ENCODE peak calls at places on chromosomes 3 and 15, in four cellular contexts. M is HCT116, Z is esophagus squamous epithelium, S is stomach. B is an unnamed sample.

GRCh38 chr3:147407107-147407494 is 758 bp upstream of the ZIC4 start:
- DNase-seq in M (no peak), Z (no peak), S (no peak), B (no peak)

GRCh38 chr3:4954256-4955000 is 24.8 kb upstream of the BHLHE40 start:
- DNase-seq in M (no peak), Z (no peak), S (no peak), B (no peak)

GRCh38 chr15:83871808-83872559 is 218.1 kb downstream of the ADAMTSL3 start:
- DNase-seq in M (no peak), Z (no peak), S (no peak), B (peak; percentile 25)

GRCh38 chr15:71465109-71465508 is 345.2 kb upstream of the NR2E3 start:
- DNase-seq in M (no peak), Z (no peak), S (no peak), B (no peak)

GRCh38 chr3:185927501-185928200 is 10.2 kb downstream of the TRA2B start:
- DNase-seq in M (no peak), Z (no peak), S (no peak), B (no peak)

GRCh38 chr15:39657181-39657580 is 76.3 kb downstream of the THBS1 start:
- DNase-seq in M (no peak), Z (no peak), S (no peak), B (no peak)

GRCh38 chr3:46495901-46496456 is 1.8 kb upstream of the RTP3 start:
- DNase-seq in M (no peak), Z (no peak), S (no peak), B (no peak)

GRCh38 chr3:40623567-40623966 is 98.8 kb downstream of the ZNF621 start:
- DNase-seq in M (no peak), Z (peak; percentile 2), S (no peak), B (no peak)

GRCh38 chr15:60396560-60396963 is 1.2 kb downstream of the ANXA2 start:
- DNase-seq in M (no peak), Z (no peak), S (no peak), B (no peak)

GRCh38 chr15:75214293-75215096 is 12.8 kb downstream of the C15orf39 start:
- DNase-seq in M (no peak), Z (no peak), S (no peak), B (no peak)
- TF ChIP-seq POLR2A in M (no peak), Z (no peak), S (no peak), B (no peak)

DNA sequence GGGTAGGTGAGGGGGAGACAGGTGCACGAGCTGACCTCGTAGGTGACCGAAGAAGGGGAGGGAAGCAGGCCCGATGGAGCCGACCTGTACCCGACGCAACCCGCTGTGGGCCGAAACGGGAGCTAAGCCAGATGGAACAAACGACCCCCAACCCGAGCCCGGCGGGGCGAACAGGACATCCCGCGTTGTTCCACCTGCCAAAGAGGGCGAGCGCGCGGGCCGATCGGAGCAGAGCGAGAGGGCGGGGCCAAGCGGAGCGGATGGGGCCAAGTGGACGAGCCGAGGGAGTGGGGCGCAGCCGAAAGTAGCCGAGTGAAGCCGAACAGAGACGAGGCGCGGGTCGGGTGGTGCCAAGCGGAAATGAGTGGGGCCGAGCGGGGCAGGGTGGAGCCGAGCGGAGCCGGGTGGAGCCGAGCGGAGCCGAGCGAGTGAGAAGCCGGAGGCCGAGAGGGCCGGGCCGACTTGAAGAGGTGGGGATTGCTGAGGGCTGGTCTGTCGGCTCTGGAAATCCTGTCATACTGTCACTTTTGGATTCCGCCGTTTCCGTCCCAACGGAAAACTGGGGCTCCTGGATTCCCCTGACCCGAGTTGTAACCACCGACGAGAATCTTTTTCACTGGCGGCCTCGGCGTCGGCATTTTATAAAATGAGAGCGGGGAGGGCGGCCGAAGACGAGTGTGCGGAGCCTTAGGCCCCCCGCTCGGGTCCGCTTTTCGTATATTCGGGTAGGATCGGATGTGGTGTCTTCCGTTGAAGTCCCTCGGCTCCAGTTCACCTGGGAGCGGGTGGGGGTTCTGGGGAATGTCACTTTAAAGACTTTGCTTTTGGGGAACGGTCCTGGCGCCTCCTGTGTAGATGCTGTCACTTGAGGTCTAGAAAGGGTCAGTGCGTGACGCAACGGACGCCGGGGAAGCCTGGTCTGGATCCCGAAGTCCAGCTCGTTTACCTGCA is 15.6 kb upstream of the WNT7A start:
- DNase-seq in M (peak; percentile 77), Z (peak; percentile 55), S (peak; percentile 96), B (peak; percentile 97)
- TF ChIP-seq POLR2A in M (no peak), Z (peak; percentile 87), S (no peak), B (peak; percentile 68)

GRCh38 chr3:50355829-50356552 is 3.3 kb downstream of the TMEM115 start:
- DNase-seq in M (no peak), Z (no peak), S (peak; percentile 40), B (peak; percentile 62)

GRCh38 chr3:50358355-50358926 is 880 bp downstream of the TMEM115 start:
- DNase-seq in M (no peak), Z (no peak), S (no peak), B (no peak)

GRCh38 chr3:50359760-50360110 is 414 bp upstream of the TMEM115 start:
- DNase-seq in M (no peak), Z (no peak), S (no peak), B (no peak)

GRCh38 chr3:50356553-50356952 is 2.8 kb downstream of the TMEM115 start:
- DNase-seq in M (no peak), Z (no peak), S (peak; percentile 60), B (peak; percentile 44)

DNA sequence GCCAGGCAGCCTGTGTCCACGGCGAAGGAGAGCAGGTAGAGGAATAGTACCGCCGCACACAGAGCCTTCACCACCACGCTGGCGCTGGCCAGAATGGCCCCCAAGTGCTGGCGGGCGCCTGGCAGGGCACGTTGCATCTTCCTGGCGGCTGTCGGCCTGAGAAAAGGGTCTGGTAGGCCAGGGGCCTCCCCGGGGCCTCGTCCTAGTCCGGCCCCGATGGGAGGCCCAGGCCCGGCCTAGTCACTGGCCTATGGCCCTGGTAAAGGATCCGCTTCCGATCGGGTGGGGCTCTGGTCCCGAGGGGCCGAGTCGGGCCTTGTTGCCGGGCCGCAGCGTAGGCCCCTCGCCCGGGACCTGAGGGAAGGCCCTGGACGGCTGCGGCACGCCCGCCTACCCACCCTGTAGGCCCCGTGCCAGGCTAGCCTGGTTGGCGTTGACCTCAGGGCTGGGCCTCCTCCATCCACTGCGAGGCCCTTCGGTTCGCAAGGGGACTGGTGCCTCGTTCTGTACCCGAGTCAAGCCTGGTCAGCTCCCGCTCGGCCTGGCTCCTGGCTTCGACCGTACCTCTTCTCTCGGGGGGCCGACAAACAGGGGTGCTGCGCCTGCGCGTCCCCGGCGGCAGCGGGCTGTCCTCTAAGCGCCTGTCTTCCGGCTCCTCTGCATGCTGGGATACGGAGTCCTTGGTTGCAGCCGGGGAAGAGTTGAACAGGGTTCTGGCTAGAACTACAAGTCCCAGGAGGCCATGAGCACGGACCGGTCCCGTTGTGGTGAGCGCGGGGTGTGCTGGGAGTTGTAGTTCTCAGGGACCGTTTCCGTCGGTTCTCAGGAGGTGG is at the start of gene TMEM115:
- DNase-seq in M (peak; percentile 96), Z (peak; percentile 94), S (peak; percentile 96), B (peak; percentile 95)
- TF ChIP-seq POLR2A in M (no peak), Z (peak; percentile 75), S (no peak), B (peak; percentile 74)

DNA sequence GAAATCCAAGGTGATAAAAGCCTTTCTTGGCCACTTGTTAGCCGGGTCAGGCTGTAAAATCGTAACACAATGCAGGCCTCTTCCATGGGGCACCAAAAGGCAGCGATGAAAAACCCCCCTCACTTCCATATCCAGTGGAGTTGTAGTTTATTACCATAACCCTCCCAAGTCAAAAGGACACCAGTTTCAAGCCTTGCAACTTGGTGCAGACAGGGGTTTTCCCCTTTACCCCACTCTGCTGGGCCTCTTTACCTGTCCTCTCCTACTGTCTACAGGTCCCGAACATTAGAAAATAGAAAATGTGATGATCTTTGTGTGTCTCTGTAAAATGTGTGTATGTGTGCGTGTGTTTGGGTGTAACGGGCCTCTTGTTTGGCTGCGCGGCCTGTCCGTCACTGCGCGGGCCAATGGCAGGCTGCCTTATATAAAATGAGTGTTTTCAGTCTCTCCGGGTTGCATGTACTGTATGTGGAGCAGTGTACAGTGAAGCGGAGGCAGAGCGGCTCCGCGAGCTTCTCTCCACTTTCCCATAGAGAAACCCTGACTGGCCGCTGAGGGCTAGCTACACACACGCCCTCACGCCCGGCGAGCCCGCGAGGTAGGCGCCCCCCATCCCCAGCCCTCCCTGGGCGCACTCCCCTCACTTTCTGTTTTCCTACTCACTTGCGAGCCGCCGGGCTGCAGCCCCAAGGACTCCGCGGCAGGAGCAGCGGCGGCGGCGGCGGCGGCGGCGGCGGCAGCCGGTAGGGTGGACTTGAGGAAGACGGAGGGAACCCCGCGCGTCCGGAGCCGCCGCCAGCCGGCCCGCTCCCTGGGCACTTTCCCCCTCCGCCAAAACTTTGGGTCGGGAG is at the start of gene BBX:
- DNase-seq in M (peak; percentile 93), Z (peak; percentile 59), S (peak; percentile 96), B (peak; percentile 95)
- TF ChIP-seq POLR2A in M (peak; percentile 83), Z (peak; percentile 85), S (no peak), B (peak; percentile 81)

GRCh38 chr3:15205934-15206661 is at the start of gene CAPN7:
- DNase-seq in M (peak; percentile 85), Z (no peak), S (peak; percentile 98), B (peak; percentile 97)
- TF ChIP-seq POLR2A in M (peak; percentile 74), Z (peak; percentile 87), S (no peak), B (peak; percentile 92)

GRCh38 chr15:64989331-64990167 is at the start of gene SPG21:
- DNase-seq in M (peak; percentile 77), Z (peak; percentile 49), S (peak; percentile 94), B (peak; percentile 94)
- TF ChIP-seq POLR2A in M (peak; percentile 82), Z (peak; percentile 19), S (no peak), B (peak; percentile 87)

DNA sequence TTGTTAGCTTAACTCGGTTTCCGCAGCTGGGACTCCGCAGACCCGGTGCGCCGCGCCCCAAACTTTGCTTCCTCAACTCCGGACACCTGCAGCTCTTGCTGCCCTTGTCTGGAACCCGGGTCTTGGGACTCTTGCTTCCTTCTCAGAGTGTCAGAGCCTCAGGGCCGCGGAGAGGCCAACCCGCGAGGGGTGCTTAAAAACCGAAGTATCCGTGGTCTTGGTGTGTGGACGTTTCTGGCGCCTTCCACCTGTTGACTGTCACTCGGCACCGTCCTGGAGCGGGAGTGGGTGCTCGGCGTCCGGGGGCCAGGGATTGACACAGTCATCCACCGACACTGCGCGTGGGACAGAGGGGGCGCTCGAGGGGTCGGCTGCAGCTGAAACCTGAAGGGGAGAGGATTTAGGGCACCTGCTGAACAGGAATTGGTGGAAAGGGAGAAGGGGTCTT is 386 bp downstream of the SQOR start:
- DNase-seq in M (no peak), Z (peak; percentile 60), S (peak; percentile 73), B (peak; percentile 83)
- TF ChIP-seq POLR2A in M (no peak), Z (no peak), S (no peak), B (no peak)

DNA sequence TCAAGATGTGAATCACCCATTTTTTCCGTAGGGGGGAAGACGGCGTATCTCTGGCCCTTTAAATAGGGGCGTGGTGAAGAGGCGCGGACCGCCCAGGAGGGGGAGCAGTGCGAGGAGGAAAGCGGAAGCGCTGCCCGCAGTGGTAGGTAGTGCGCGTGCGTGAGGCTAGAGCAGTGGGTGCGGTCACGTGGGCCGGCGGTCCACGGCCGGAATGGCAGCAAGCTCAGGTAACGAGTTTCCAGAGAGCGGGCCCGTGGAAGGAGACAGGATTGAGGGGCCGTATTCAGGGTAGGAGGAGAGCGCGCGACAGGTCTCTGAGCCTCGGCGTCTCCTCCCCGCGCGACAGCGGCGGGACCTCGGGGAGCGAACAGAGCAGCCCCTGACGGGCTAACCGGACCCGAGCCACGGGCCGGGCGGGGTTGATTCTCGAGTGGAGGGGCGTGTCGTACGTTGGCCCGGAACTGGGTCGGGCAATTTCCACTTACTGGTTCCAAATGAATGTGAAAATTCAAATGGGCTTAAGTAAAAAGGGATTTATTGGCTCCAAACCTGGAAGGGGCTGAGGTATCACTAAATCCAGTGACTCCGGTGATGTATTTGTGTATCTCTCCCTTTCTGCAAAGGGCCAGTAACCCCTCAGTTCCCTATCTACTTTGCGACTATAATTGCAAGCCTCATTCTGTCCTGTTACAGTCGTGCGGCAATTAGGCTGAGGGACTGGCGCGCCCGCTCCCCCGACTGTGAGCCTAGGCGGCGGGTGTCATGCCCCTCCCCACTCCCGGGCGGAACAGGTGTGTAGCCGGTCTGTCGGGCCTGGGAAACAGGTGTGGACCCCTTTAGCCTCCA is at the start of gene VPS8:
- DNase-seq in M (peak; percentile 88), Z (peak; percentile 88), S (peak; percentile 97), B (peak; percentile 97)
- TF ChIP-seq POLR2A in M (peak; percentile 65), Z (peak; percentile 76), S (no peak), B (peak; percentile 87)

GRCh38 chr3:13651057-13651400 is 102.1 kb downstream of the FBLN2 start:
- DNase-seq in M (no peak), Z (no peak), S (no peak), B (no peak)
- TF ChIP-seq POLR2A in M (no peak), Z (no peak), S (no peak), B (no peak)

B was measured in body of pancreas.